ENCODE peak calls at places on chromosomes 16 and 17, in six cellular contexts. J, S, Q, E, B and N are unnamed samples.

GRCh38 chr16:3076577-3076976 is 11.1 kb downstream of the IL32 start:
- DNase-seq in S (no peak), J (no peak), Q (no peak), B (no peak), E (no peak), N (no peak)

GRCh38 chr17:55347341-55347740 is 74.3 kb downstream of the MMD start:
- DNase-seq in Q (no peak), B (no peak), S (no peak), J (no peak), E (no peak), N (no peak)

GRCh38 chr17:34499576-34499975 is 79.8 kb upstream of the TMEM132E start:
- DNase-seq in E (no peak), J (peak; percentile 31), S (no peak), Q (no peak), B (no peak), N (no peak)

GRCh38 chr16:79267781-79268180 is 332.8 kb downstream of the MAF start:
- DNase-seq in Q (no peak), S (no peak), B (no peak), J (no peak), E (no peak), N (no peak)

GRCh38 chr17:20191066-20191465 is 181.9 kb downstream of the SPECC1 start:
- DNase-seq in S (no peak), Q (no peak), J (no peak), E (no peak), B (no peak), N (no peak)

GRCh38 chr17:5837055-5837491 is 233.1 kb upstream of the WSCD1 start:
- DNase-seq in S (peak; percentile 78), E (no peak), B (no peak), J (peak; percentile 69), Q (no peak), N (peak; percentile 19)

GRCh38 chr17:64538508-64539120 is 31.8 kb downstream of the CEP95 start:
- DNase-seq in B (no peak), S (no peak), E (no peak), Q (no peak), J (no peak), N (no peak)

GRCh38 chr16:86608301-86608747 is 30.0 kb downstream of the FOXL1 start:
- DNase-seq in Q (no peak), E (no peak), B (no peak), J (no peak), S (no peak), N (no peak)

GRCh38 chr17:73371285-73371684 is 59.5 kb upstream of the CDC42EP4 start:
- DNase-seq in E (no peak), B (no peak), J (no peak), Q (no peak), S (no peak), N (no peak)

GRCh38 chr17:50514936-50515702 is 6.9 kb downstream of the MYCBPAP start:
- DNase-seq in E (no peak), S (no peak), J (no peak), B (no peak), Q (peak; percentile 82), N (no peak)

GRCh38 chr17:11853321-11854151 is 143.7 kb downstream of the ZNF18 start:
- DNase-seq in Q (no peak), S (no peak), B (no peak), E (no peak), J (no peak), N (no peak)

GRCh38 chr16:14187517-14188338 is 116.6 kb downstream of the MRTFB start:
- DNase-seq in B (no peak), E (no peak), Q (no peak), J (peak; percentile 38), S (no peak), N (no peak)

GRCh38 chr17:7823581-7824001 is 10.4 kb upstream of the KDM6B start:
- DNase-seq in J (no peak), S (no peak), Q (no peak), E (no peak), B (no peak), N (no peak)

GRCh38 chr17:52158450-52159042 is at the start of gene CA10:
- DNase-seq in S (no peak), Q (no peak), J (no peak), E (no peak), B (peak; percentile 80), N (no peak)

GRCh38 chr17:19275457-19276082 is 38.4 kb downstream of the EPN2 start:
- DNase-seq in J (no peak), E (no peak), B (no peak), Q (no peak), S (no peak), N (no peak)

GRCh38 chr17:36485805-36486203 is 677 bp upstream of the ZNHIT3 start:
- DNase-seq in B (no peak), S (no peak), J (no peak), E (no peak), Q (no peak), N (no peak)

GRCh38 chr17:57892820-57893595 is 43.2 kb upstream of the MRPS23 start:
- DNase-seq in B (no peak), E (peak; percentile 81), J (peak; percentile 81), Q (peak; percentile 99), S (peak; percentile 75), N (peak; percentile 80)

GRCh38 chr16:58582971-58583765 is 46.5 kb downstream of the CNOT1 start:
- DNase-seq in B (no peak), S (no peak), Q (no peak), E (no peak), J (peak; percentile 40), N (no peak)

GRCh38 chr17:4480929-4481898 is 17.5 kb upstream of the SPNS2 start:
- DNase-seq in B (no peak), J (no peak), S (no peak), E (peak; percentile 81), Q (no peak), N (no peak)

GRCh38 chr16:17359778-17360177 is 111.0 kb downstream of the XYLT1 start:
- DNase-seq in Q (no peak), S (no peak), E (no peak), B (peak; percentile 29), J (no peak), N (no peak)

GRCh38 chr17:66422181-66422580 is 119.8 kb downstream of the PRKCA start:
- DNase-seq in Q (no peak), J (no peak), B (no peak), E (no peak), S (no peak), N (no peak)

GRCh38 chr16:2486645-2487516 is 12.0 kb downstream of the TBC1D24 start:
- DNase-seq in B (no peak), S (no peak), E (peak; percentile 75), Q (no peak), J (no peak), N (peak; percentile 74)

GRCh38 chr16:67169642-67170167 is 633 bp upstream of the NOL3 start:
- DNase-seq in S (no peak), E (peak; percentile 38), B (peak; percentile 73), Q (no peak), J (peak; percentile 35), N (no peak)

GRCh38 chr16:67170948-67171649 is 761 bp downstream of the NOL3 start:
- DNase-seq in E (no peak), B (no peak), Q (no peak), J (no peak), S (no peak), N (no peak)

GRCh38 chr16:67169011-67169451 is 1.3 kb upstream of the NOL3 start:
- DNase-seq in B (no peak), E (no peak), J (no peak), Q (no peak), S (no peak), N (no peak)

GRCh38 chr16:67167588-67167987 is 2.8 kb upstream of the NOL3 start:
- DNase-seq in Q (no peak), S (no peak), E (peak; percentile 6), B (no peak), J (no peak), N (no peak)

DNA sequence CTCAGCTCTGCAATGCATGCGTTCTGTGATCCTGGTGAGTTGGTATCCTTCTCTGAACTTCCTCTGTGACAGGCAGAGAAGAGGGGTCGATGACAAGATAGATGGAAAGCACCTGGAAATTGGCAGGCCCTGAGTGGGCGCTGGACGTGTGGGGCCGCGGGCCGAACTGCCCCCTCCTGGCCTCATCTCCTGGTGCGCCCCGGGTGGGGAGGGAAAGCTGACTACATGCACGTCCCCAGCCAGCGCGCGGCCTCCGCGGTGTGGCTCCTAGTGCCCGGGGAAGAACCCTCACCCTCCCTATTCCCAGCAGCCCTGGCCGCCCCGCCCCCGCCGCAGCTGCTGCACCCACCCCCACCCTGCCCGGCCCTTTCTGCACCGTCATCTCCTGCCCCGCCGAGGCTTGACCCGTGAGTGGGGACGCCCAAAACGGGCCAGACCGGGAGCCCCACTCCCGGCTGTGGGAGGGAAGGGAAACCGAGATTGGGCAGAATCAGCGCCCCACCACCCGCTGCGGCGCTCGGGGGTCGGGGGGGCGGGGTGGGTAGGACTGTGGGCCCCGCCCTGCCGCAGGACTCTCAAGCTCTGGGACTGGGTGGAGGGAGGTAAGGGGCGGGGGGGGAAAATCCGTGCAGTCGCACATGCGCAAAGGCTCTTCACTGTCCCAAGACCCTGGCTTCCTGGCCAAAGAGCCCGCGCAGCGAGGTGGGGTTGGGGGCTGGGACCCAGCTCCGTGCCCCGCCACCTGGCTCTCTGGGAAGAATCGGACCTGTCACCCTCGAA is at the start of gene NOL3:
- DNase-seq in J (peak; percentile 88), E (peak; percentile 88), Q (peak; percentile 94), B (peak; percentile 93), S (no peak), N (peak; percentile 76)
- TF ChIP-seq POLR2AphosphoS5 in J (peak; percentile 47), E (peak; percentile 61), Q (peak; percentile 47), B (peak; percentile 39), S (peak; percentile 60), N (peak; percentile 49)

GRCh38 chr16:57518922-57519321 is 17.4 kb downstream of the CCDC102A start:
- DNase-seq in B (no peak), E (no peak), Q (no peak), J (no peak), S (no peak), N (no peak)
- H3K27me3 ChIP-seq in B (no peaks in the 10 kb centered on the region), E (no peaks in the 10 kb centered on the region), Q (no peaks in the 10 kb centered on the region), J (no peaks in the 10 kb centered on the region), S (no peaks in the 10 kb centered on the region), N (no peaks in the 10 kb centered on the region)

GRCh38 chr17:45902892-45903346 is 8.6 kb downstream of the MAPT start:
- DNase-seq in S (no peak), J (no peak), E (no peak), B (peak; percentile 65), Q (no peak), N (peak; percentile 60)
- TF ChIP-seq POLR2AphosphoS5 in S (no peak), J (no peak), E (no peak), B (no peak), Q (no peak), N (no peak)

DNA sequence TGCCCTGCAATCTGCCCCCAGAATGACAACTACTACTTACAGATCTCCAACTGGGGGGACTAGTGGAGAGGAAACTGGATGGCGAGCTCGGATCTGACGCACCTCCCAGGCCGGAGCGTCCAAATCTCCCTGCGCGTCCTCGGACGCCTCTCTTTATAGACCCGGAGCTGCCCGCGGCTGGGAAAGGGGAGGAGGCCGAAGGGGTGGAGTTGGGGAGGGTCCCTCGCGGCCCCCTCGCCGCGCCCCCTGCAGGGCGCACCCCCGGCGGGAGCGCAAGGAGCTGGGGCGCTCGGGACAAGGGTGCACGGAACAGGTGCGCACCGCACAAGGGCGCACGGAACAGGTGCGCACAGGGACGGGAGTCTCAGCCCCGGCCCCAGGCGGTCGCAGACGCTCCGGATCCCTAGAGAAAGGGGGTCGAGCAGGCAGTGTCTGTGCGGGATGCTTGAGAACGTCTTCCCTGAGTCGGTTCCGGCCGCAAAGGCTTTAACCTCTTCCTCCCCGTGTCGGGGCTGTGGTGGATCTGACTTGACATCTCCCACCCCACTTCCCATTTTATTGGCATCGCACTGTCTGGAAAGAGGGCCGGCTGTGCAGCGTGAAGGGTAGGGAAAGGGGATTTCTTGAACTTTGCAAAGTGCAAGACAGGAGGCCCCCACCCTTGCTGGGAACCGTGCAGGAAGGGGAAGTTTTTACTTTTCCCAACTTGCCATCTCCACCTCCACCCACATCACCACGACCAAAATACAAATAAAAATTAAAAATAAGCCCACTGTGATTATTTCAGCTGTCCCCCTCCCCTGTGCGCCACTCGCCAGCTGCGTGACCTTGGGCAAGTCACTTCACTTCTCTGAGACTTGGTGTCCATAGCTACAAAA is at the start of gene MYH11:
- DNase-seq in J (no peak), B (peak; percentile 56), S (no peak), Q (peak; percentile 91), E (peak; percentile 31), N (peak; percentile 55)
- H3K27me3 ChIP-seq in J (peaks cover 41% of the 10 kb centered on the region), B (peaks cover 45% of the 10 kb centered on the region), S (no peaks in the 10 kb centered on the region), Q (no peaks in the 10 kb centered on the region), E (peaks cover 40% of the 10 kb centered on the region), N (peaks cover 21% of the 10 kb centered on the region)